ENCODE peak calls at places on chromosomes 5 and 9, in ten cellular contexts. N, O, G, J, A, T, S, R, F and B are unnamed samples.
A peak's percentile ranks its signal among the peaks of the same experiment; 100 is the strongest.

GRCh38 chr5:132481243-132482211 is 9.0 kb downstream of the IRF1 start:
- DNase-seq in N (no peak), O (no peak), G (no peak), J (no peak), A (no peak), T (no peak), S (no peak), R (no peak), F (no peak), B (no peak)

GRCh38 chr9:123312306-123312877 is 43.6 kb upstream of the CRB2 start:
- DNase-seq in N (no peak), O (no peak), G (no peak), J (no peak), A (no peak), T (no peak), S (no peak), R (peak; percentile 34), F (no peak), B (no peak)

GRCh38 chr5:116410345-116410890 is 164.2 kb downstream of the SEMA6A start:
- DNase-seq in N (no peak), O (no peak), G (no peak), J (no peak), A (no peak), T (no peak), S (no peak), R (no peak), F (no peak), B (no peak)

GRCh38 chr5:1299511-1299850 is 4.6 kb upstream of the TERT start:
- DNase-seq in N (no peak), O (no peak), G (no peak), J (no peak), A (no peak), T (no peak), S (no peak), R (peak; percentile 64), F (no peak), B (no peak)

GRCh38 chr5:96377167-96377566 is 55.9 kb downstream of the PCSK1 start:
- DNase-seq in N (no peak), O (no peak), G (no peak), J (no peak), A (no peak), T (no peak), S (no peak), R (no peak), F (no peak), B (no peak)

GRCh38 chr9:84139296-84140100 is 158.9 kb downstream of the RMI1 start:
- DNase-seq in N (peak; percentile 50), O (no peak), G (peak; percentile 60), J (no peak), A (no peak), T (peak; percentile 76), S (no peak), R (no peak), F (no peak), B (no peak)

GRCh38 chr5:131758520-131758900 is 38.3 kb downstream of the FNIP1 start:
- DNase-seq in N (no peak), O (no peak), G (no peak), J (no peak), A (no peak), T (no peak), S (no peak), R (no peak), F (no peak), B (no peak)

GRCh38 chr5:165881259-165881658 is 2375.8 kb downstream of the MAT2B start:
- DNase-seq in N (no peak), O (no peak), G (no peak), J (no peak), A (no peak), T (no peak), S (no peak), R (no peak), F (no peak), B (no peak)

GRCh38 chr5:17343675-17344074 is 126.2 kb downstream of the BASP1 start:
- DNase-seq in N (no peak), O (peak; percentile 60), G (peak; percentile 83), J (no peak), A (no peak), T (peak; percentile 86), S (peak; percentile 72), R (no peak), F (no peak), B (peak; percentile 65)

GRCh38 chr9:138016406-138017187 is 139.0 kb downstream of the CACNA1B start:
- DNase-seq in N (no peak), O (no peak), G (no peak), J (no peak), A (no peak), T (no peak), S (no peak), R (no peak), F (no peak), B (no peak)

GRCh38 chr5:89728750-89729149 is 680.8 kb downstream of the CETN3 start:
- DNase-seq in N (peak; percentile 23), O (no peak), G (peak; percentile 58), J (no peak), A (no peak), T (peak; percentile 48), S (peak; percentile 2), R (no peak), F (no peak), B (no peak)

GRCh38 chr9:112169368-112169767 is 5.7 kb downstream of the SUSD1 start:
- DNase-seq in N (no peak), O (no peak), G (no peak), J (no peak), A (no peak), T (no peak), S (no peak), R (no peak), F (no peak), B (no peak)

GRCh38 chr5:96023518-96023917 is 61.9 kb upstream of the ELL2 start:
- DNase-seq in N (no peak), O (peak; percentile 6), G (peak; percentile 56), J (no peak), A (no peak), T (peak; percentile 82), S (no peak), R (no peak), F (no peak), B (no peak)

GRCh38 chr9:127224883-127225739 is 39.5 kb upstream of the GARNL3 start:
- DNase-seq in N (peak; percentile 98), O (peak; percentile 100), G (peak; percentile 69), J (peak; percentile 91), A (peak; percentile 89), T (peak; percentile 85), S (peak; percentile 100), R (peak; percentile 99), F (peak; percentile 95), B (peak; percentile 64)

GRCh38 chr5:45399041-45399440 is 297.1 kb downstream of the HCN1 start:
- DNase-seq in N (no peak), O (no peak), G (no peak), J (no peak), A (no peak), T (no peak), S (no peak), R (no peak), F (no peak), B (no peak)

GRCh38 chr9:15104826-15105420 is 194.7 kb upstream of the FREM1 start:
- DNase-seq in N (peak; percentile 24), O (peak; percentile 7), G (peak; percentile 14), J (peak; percentile 12), A (peak; percentile 0), T (peak; percentile 9), S (peak; percentile 35), R (no peak), F (no peak), B (peak; percentile 4)

GRCh38 chr9:90539266-90539665 is 103.4 kb downstream of the DIRAS2 start:
- DNase-seq in N (no peak), O (no peak), G (no peak), J (no peak), A (no peak), T (no peak), S (no peak), R (no peak), F (no peak), B (no peak)

GRCh38 chr9:107816187-107817021 is 326.8 kb upstream of the KLF4 start:
- DNase-seq in N (no peak), O (no peak), G (no peak), J (no peak), A (no peak), T (no peak), S (no peak), R (no peak), F (no peak), B (no peak)

GRCh38 chr9:109865521-109865920 is 85.5 kb downstream of the PALM2AKAP2 start:
- DNase-seq in N (no peak), O (no peak), G (no peak), J (no peak), A (no peak), T (no peak), S (no peak), R (no peak), F (no peak), B (no peak)

GRCh38 chr9:4106081-4106491 is 193.8 kb downstream of the GLIS3 start:
- DNase-seq in N (peak; percentile 43), O (no peak), G (no peak), J (no peak), A (no peak), T (no peak), S (no peak), R (no peak), F (no peak), B (no peak)

GRCh38 chr5:134465856-134466240 is 54.2 kb upstream of the CDKN2AIPNL start:
- DNase-seq in N (peak; percentile 95), O (peak; percentile 86), G (peak; percentile 74), J (peak; percentile 32), A (peak; percentile 28), T (peak; percentile 91), S (peak; percentile 96), R (peak; percentile 97), F (peak; percentile 65), B (peak; percentile 72)

GRCh38 chr9:77885104-77885672 is 146.4 kb downstream of the GNAQ start:
- DNase-seq in N (no peak), O (no peak), G (no peak), J (no peak), A (no peak), T (no peak), S (no peak), R (no peak), F (no peak), B (no peak)

GRCh38 chr9:14098102-14098501 is 215.8 kb downstream of the NFIB start:
- DNase-seq in N (no peak), O (no peak), G (no peak), J (no peak), A (no peak), T (peak; percentile 26), S (no peak), R (no peak), F (no peak), B (peak; percentile 30)

GRCh38 chr5:73188764-73189521 is 15.9 kb downstream of the TMEM174 start:
- DNase-seq in N (no peak), O (no peak), G (no peak), J (no peak), A (no peak), T (peak; percentile 61), S (peak; percentile 45), R (no peak), F (no peak), B (peak; percentile 26)

GRCh38 chr9:94980947-94981632 is 254.6 kb downstream of the AOPEP start:
- DNase-seq in N (no peak), O (no peak), G (no peak), J (no peak), A (no peak), T (no peak), S (no peak), R (no peak), F (no peak), B (no peak)

GRCh38 chr9:35406183-35406959 is 83.5 kb upstream of the RUSC2 start:
- DNase-seq in N (peak; percentile 80), O (no peak), G (no peak), J (no peak), A (peak; percentile 18), T (no peak), S (no peak), R (no peak), F (peak; percentile 29), B (no peak)

GRCh38 chr9:32384364-32385134 is at the start of gene ACO1:
- DNase-seq in N (peak; percentile 94), O (peak; percentile 71), G (peak; percentile 75), J (peak; percentile 91), A (peak; percentile 82), T (peak; percentile 85), S (peak; percentile 98), R (peak; percentile 96), F (peak; percentile 85), B (peak; percentile 65)

GRCh38 chr5:138668451-138668850 is 84.8 kb upstream of the CTNNA1 start:
- DNase-seq in N (no peak), O (no peak), G (no peak), J (no peak), A (no peak), T (no peak), S (no peak), R (peak; percentile 29), F (no peak), B (no peak)